ENCODE peak calls at places on chromosomes 12 and 14, in four cellular contexts. G is fibroblast of pulmonary artery, R is foreskin fibroblast, K is astrocyte of the cerebellum. X is an unnamed sample.

GRCh38 chr14:22791302-22791701 is 23.9 kb downstream of the SLC7A7 start:
- DNase-seq in G (peak; percentile 31), R (peak; percentile 84), K (no peak), X (peak; percentile 65)

GRCh38 chr12:53733051-53733812 is 6.0 kb upstream of the CALCOCO1 start:
- DNase-seq in G (no peak), R (peak; percentile 86), K (peak; percentile 31), X (peak; percentile 62)

GRCh38 chr14:80003138-80003537 is 208.2 kb downstream of the DIO2 start:
- DNase-seq in G (no peak), R (peak; percentile 70), K (no peak), X (peak; percentile 11)

GRCh38 chr12:94779520-94779919 is 129.2 kb upstream of the TMCC3 start:
- DNase-seq in G (peak; percentile 65), R (peak; percentile 24), K (peak; percentile 96), X (peak; percentile 82)

GRCh38 chr12:2256453-2256852 is 203.7 kb downstream of the CACNA1C start:
- DNase-seq in G (peak; percentile 42), R (peak; percentile 43), K (no peak), X (peak; percentile 81)

GRCh38 chr14:104201063-104201462 is 62.7 kb downstream of the KIF26A start:
- DNase-seq in G (no peak), R (no peak), K (no peak), X (no peak)

GRCh38 chr12:23949212-23950010 is at the start of gene SOX5:
- DNase-seq in G (peak; percentile 58), R (no peak), K (peak; percentile 41), X (peak; percentile 75)

GRCh38 chr14:105864651-105865265 is 338.4 kb downstream of the TMEM121 start:
- DNase-seq in G (no peak), R (no peak), K (no peak), X (no peak)

GRCh38 chr12:112756918-112757317 is 34.6 kb upstream of the RPH3A start:
- DNase-seq in G (no peak), R (no peak), K (no peak), X (no peak)
- H3K4me3 ChIP-seq in G (no peak overlapping the region), R (no peak overlapping the region), K (no peak overlapping the region), X (no peak overlapping the region)

DNA sequence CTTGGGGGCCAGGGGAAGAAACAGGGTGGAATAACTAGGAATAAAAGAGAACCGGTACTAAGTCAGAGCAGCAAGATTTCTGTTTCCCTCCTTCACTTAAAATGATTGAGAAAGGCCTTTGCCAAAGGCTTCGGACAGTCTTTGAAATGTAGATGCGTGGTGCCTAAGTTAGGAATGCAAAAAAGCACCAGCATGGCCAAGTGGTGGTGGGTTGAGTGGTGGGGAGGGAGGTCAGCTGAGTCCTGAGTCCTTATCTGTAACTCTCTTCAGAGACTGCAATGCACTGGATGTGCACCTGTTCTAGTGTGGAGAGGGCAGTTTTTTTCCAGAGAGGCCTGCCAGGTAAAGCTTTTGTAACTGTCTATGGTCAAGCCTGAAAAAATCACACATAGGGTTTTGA is 919.9 kb downstream of the FSCB start:
- DNase-seq in G (no peak), R (no peak), K (no peak), X (no peak)
- H3K4me3 ChIP-seq in G (no peak overlapping the region), R (no peak overlapping the region), K (no peak overlapping the region), X (no peak overlapping the region)

DNA sequence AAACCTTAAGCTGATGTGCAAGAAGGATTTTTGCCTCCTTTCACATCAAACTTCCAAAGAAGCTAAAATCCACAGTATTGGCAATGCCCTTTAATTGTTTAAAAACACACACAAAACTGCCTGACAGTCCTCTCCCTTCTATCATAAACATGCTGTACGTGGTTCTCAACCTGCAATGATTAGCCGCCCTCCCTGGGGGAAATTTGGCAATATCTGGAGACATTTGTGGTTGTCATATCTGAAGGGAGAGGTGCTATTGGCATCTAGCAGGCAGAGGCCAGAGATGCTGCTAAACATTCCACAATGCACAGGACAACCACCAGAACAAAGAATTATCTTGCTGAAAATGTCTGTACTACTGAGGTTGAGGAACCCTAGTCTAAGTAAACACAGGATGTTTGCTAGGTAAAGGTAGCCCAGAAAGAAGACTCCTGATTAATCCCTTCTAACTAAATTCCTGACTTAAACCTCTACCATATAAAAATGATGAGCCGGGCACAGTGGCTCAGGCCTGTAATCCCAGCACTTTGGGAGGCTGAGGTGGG is 1.2 kb downstream of the ACOT6 start:
- DNase-seq in G (no peak), R (no peak), K (no peak), X (no peak)
- H3K4me3 ChIP-seq in G (no peak overlapping the region), R (peak overlapping the region; percentile 60), K (no peak overlapping the region), X (no peak overlapping the region)

GRCh38 chr14:67207810-67208209 is 18.6 kb downstream of the GARIN2 start:
- DNase-seq in G (no peak), R (no peak), K (no peak), X (no peak)
- H3K4me3 ChIP-seq in G (no peak overlapping the region), R (no peak overlapping the region), K (no peak overlapping the region), X (no peak overlapping the region)

X was measured in fibroblast of mammary gland.